ENCODE peak calls at places on chromosomes 11 and 22, in five cellular contexts. H is mammary epithelial cell; A is effector memory CD4-positive, alpha-beta T cell; Q is choroid plexus epithelial cell; M is naive thymus-derived CD4-positive, alpha-beta T cell. J is an unnamed sample.

GRCh38 chr11:102323542-102324261 is 6.4 kb downstream of the BIRC3 start:
- DNase-seq in H (peak), A (no peak), Q (peak), M (no peak), J (peak)

GRCh38 chr11:125514336-125515101 is 18.5 kb upstream of the FEZ1 start:
- DNase-seq in H (peak), A (peak), Q (peak), M (peak), J (peak)

GRCh38 chr22:45597460-45598192 is 74.0 kb upstream of the ATXN10 start:
- DNase-seq in H (no peak), A (no peak), Q (no peak), M (no peak), J (no peak)

GRCh38 chr11:111370902-111371578 is 8.0 kb downstream of the POU2AF1 start:
- DNase-seq in H (no peak), A (no peak), Q (no peak), M (no peak), J (peak)

GRCh38 chr11:125167292-125167953 is 2.9 kb downstream of the PKNOX2 start:
- DNase-seq in H (no peak), A (no peak), Q (peak), M (no peak), J (no peak)

GRCh38 chr11:1830500-1831223 is 4.1 kb upstream of the SYT8 start:
- DNase-seq in H (peak), A (no peak), Q (no peak), M (no peak), J (peak)

GRCh38 chr11:124670732-124671131 is 2.8 kb downstream of the SIAE start:
- DNase-seq in H (no peak), A (peak), Q (no peak), M (no peak), J (peak)

GRCh38 chr11:70926543-70926942 is 325.8 kb downstream of the SHANK2 start:
- DNase-seq in H (no peak), A (no peak), Q (no peak), M (no peak), J (no peak)

GRCh38 chr11:130516175-130516867 is 67.9 kb downstream of the ADAMTS15 start:
- DNase-seq in H (no peak), A (no peak), Q (no peak), M (no peak), J (no peak)

GRCh38 chr11:64034411-64034811 is 1.3 kb upstream of the FLRT1 start:
- DNase-seq in H (no peak), A (no peak), Q (no peak), M (no peak), J (no peak)

GRCh38 chr11:79441159-79441875 is 487 bp upstream of the TENM4 start:
- DNase-seq in H (no peak), A (no peak), Q (no peak), M (no peak), J (no peak)

DNA sequence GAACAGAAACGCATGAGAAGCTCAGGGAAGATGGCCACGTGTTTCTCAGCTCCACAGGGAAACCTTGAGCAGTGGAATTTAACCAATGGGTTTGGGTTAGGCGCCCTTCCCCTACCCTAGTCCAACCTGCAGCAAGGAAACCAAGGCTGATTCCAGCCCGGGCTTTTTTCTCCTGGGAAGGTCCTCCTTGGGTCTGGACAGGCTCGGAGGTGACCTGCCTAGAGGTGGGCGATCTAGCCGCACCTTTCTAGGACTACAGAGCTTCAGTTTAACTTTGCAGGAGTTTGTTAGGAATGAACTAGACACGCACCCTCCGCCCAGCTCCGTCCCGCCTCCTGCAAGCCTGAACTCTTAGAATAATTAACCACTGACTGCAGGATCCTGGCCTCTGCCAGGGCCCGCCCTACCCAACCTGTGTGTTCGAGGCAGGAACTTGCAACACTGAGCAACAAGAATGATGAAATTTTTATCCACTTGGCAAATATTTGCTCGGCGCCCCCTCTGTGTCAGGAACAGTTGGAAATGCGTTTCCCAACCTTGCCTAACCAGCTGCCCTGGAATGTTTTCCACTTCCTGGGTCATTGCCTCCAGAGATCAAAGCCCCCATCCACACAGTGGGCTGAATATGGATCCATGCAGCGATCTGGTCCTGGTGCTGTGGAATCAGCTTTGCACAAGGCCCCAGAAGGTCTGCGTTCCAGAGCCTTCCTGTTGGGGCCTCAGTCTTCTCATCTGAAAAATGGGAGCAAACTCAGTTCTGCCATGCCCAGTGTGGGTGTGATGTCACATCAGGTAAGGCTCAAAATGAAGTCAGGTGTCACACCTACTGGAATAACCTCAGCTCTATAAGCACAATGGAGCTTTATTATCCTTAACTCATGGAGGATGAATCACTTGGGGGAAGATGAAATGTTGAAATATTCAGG is 13.3 kb downstream of the MPST start:
- DNase-seq in H (peak), A (no peak), Q (peak), M (no peak), J (peak)
- H3K4me3 ChIP-seq in H (no peak), A (no peak), Q (no peak), M (no peak), J (no peak)

GRCh38 chr22:50483106-50483505 is 1.8 kb downstream of the ADM2 start:
- DNase-seq in H (no peak), A (no peak), Q (no peak), M (no peak), J (no peak)

GRCh38 chr22:50481440-50482106 is at the start of gene ADM2:
- DNase-seq in H (no peak), A (peak), Q (no peak), M (peak), J (no peak)

GRCh38 chr22:50479686-50480085 is 1.7 kb upstream of the ADM2 start:
- DNase-seq in H (no peak), A (no peak), Q (no peak), M (no peak), J (no peak)

GRCh38 chr22:50482107-50483074 is 1.0 kb downstream of the ADM2 start:
- DNase-seq in H (no peak), A (no peak), Q (no peak), M (no peak), J (no peak)

GRCh38 chr22:50481045-50481439 is 301 bp upstream of the ADM2 start:
- DNase-seq in H (no peak), A (no peak), Q (no peak), M (no peak), J (no peak)
- H3K4me3 ChIP-seq in H (peak), A (peak), Q (peak), M (peak), J (peak)

GRCh38 chr11:44244649-44245308 is 65.2 kb downstream of the ALX4 start:
- DNase-seq in H (no peak), A (no peak), Q (peak), M (no peak), J (no peak)
- H3K4me3 ChIP-seq in H (no peak), A (no peak), Q (no peak), M (no peak), J (no peak)

GRCh38 chr22:35446365-35446764 is 46.4 kb downstream of the MCM5 start:
- DNase-seq in H (peak), A (no peak), Q (peak), M (no peak), J (peak)
- H3K4me3 ChIP-seq in H (no peak), A (no peak), Q (no peak), M (no peak), J (no peak)

DNA sequence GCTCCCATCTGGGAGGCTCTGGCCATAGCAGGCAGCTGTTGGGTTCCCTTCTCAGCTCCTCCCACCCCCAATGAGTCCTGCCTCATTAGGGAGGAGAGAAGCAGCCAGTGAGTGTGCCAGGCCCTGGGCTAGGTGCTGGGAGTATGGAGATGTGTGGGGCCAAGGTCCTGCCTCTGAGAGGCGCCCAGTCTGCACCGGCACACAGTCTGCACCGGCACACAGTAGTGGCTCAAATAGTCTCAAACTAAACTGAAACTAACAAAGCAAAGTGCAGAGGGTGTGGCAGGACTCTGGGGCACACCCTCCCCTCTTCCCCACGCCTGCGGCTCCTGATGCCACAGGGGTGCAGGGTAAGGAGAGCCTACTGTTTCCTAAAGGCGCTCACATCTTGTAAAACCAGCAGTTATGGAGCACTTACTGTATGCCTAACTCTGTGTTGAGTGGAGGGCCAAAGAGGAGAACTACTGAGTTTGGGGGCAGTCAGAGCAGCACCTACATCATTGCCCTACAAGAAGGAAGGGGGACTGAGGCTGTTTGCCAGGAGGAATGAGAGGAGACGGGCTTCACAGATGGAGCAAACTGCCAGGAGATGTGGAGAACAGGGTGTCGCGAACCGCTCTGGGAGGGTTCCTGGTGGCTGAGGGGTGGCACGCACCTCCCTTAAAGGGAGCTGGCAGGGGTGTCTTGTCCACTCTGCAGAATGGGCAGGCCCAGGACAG is 959 bp upstream of the SH3BP1 start:
- DNase-seq in H (no peak), A (no peak), Q (no peak), M (peak), J (peak)
- H3K4me3 ChIP-seq in H (no peak), A (peak), Q (no peak), M (peak), J (peak)

GRCh38 chr11:133927690-133928627 is 28.8 kb downstream of the IGSF9B start:
- DNase-seq in H (peak), A (peak), Q (peak), M (peak), J (peak)
- H3K4me3 ChIP-seq in H (no peak), A (peak), Q (no peak), M (peak), J (no peak)

GRCh38 chr22:41523464-41524221 is 20.6 kb downstream of the POLR3H start:
- DNase-seq in H (no peak), A (no peak), Q (peak), M (no peak), J (no peak)

GRCh38 chr22:41526226-41526531 is 18.1 kb downstream of the POLR3H start:
- DNase-seq in H (no peak), A (no peak), Q (no peak), M (no peak), J (no peak)

GRCh38 chr22:41524283-41524682 is 20.0 kb downstream of the POLR3H start:
- DNase-seq in H (no peak), A (no peak), Q (peak), M (no peak), J (no peak)

GRCh38 chr22:41525450-41526225 is 18.6 kb downstream of the POLR3H start:
- DNase-seq in H (no peak), A (no peak), Q (no peak), M (no peak), J (peak)

GRCh38 chr22:41524809-41525449 is 19.3 kb downstream of the POLR3H start:
- DNase-seq in H (no peak), A (peak), Q (peak), M (peak), J (no peak)
- H3K4me3 ChIP-seq in H (no peak), A (no peak), Q (no peak), M (no peak), J (no peak)